ENCODE peak calls at places on chromosome 13, in five cellular contexts. A is Calu3, I is PC-3, B is endothelial cell, D is heart right ventricle. R is an unnamed sample.

GRCh38 chr13:31195616-31196015 is 4.2 kb upstream of the B3GLCT start:
- DNase-seq in A (no peak), I (no peak), B (no peak), D (no peak), R (no peak)

GRCh38 chr13:50576156-50576555 is 267.3 kb downstream of the DLEU7 start:
- DNase-seq in A (no peak), I (peak; percentile 59), B (no peak), D (no peak), R (no peak)

GRCh38 chr13:78102121-78102677 is 183.6 kb upstream of the EDNRB start:
- DNase-seq in A (no peak), I (peak; percentile 32), B (no peak), D (peak; percentile 15), R (no peak)

GRCh38 chr13:73983109-73983508 is 151.1 kb downstream of the KLF12 start:
- DNase-seq in A (no peak), I (no peak), B (no peak), D (no peak), R (no peak)

GRCh38 chr13:61463027-61463426 is 47.4 kb upstream of the PCDH20 start:
- DNase-seq in A (no peak), I (no peak), B (no peak), D (no peak), R (no peak)

GRCh38 chr13:51785592-51786424 is 18.2 kb downstream of the DHRS12 start:
- DNase-seq in A (no peak), I (no peak), B (no peak), D (peak; percentile 74), R (no peak)

GRCh38 chr13:44449999-44450821 is 76.6 kb downstream of the SERP2 start:
- DNase-seq in A (peak; percentile 40), I (peak; percentile 74), B (no peak), D (no peak), R (no peak)

GRCh38 chr13:98223741-98224140 is 46.7 kb upstream of the RNF113B start:
- DNase-seq in A (no peak), I (no peak), B (no peak), D (no peak), R (no peak)

GRCh38 chr13:110657196-110657595 is 41.9 kb downstream of the NAXD start:
- DNase-seq in A (no peak), I (no peak), B (no peak), D (no peak), R (no peak)

GRCh38 chr13:33787051-33787591 is 30.8 kb upstream of the RFC3 start:
- DNase-seq in A (no peak), I (no peak), B (no peak), D (no peak), R (no peak)

GRCh38 chr13:71828564-71828963 is 38.4 kb downstream of the DACH1 start:
- DNase-seq in A (no peak), I (no peak), B (no peak), D (no peak), R (no peak)

GRCh38 chr13:52353116-52353718 is 52.8 kb downstream of the THSD1 start:
- DNase-seq in A (no peak), I (no peak), B (no peak), D (no peak), R (no peak)

GRCh38 chr13:77698211-77699058 is 948 bp downstream of the SLAIN1 start:
- DNase-seq in A (peak; percentile 1), I (peak; percentile 24), B (peak; percentile 39), D (peak; percentile 15), R (peak; percentile 32)

GRCh38 chr13:41649659-41650058 is 192.3 kb downstream of the RGCC start:
- DNase-seq in A (no peak), I (peak; percentile 43), B (peak; percentile 30), D (no peak), R (no peak)

GRCh38 chr13:81446441-81446840 is 1105.5 kb upstream of the SPRY2 start:
- DNase-seq in A (no peak), I (no peak), B (no peak), D (no peak), R (no peak)

GRCh38 chr13:28574617-28575142 is 79.8 kb upstream of the FLT1 start:
- DNase-seq in A (peak; percentile 42), I (peak; percentile 95), B (peak; percentile 50), D (no peak), R (no peak)

GRCh38 chr13:60164490-60164889 is 762 bp upstream of the DIAPH3 start:
- DNase-seq in A (no peak), I (peak; percentile 12), B (no peak), D (no peak), R (no peak)

GRCh38 chr13:108957369-108958012 is 328.1 kb downstream of the MYO16 start:
- DNase-seq in A (peak; percentile 6), I (peak; percentile 80), B (no peak), D (no peak), R (no peak)

GRCh38 chr13:37656247-37656940 is 57.8 kb upstream of the POSTN start:
- DNase-seq in A (peak; percentile 1), I (peak; percentile 88), B (no peak), D (no peak), R (no peak)

GRCh38 chr13:32381539-32381938 is 46.4 kb downstream of the N4BP2L1 start:
- DNase-seq in A (peak; percentile 2), I (peak; percentile 4), B (peak; percentile 32), D (no peak), R (no peak)

GRCh38 chr13:59342396-59342795 is 821.3 kb downstream of the DIAPH3 start:
- DNase-seq in A (no peak), I (no peak), B (no peak), D (no peak), R (no peak)

GRCh38 chr13:83215627-83216026 is 666.6 kb downstream of the SLITRK1 start:
- DNase-seq in A (no peak), I (peak; percentile 57), B (no peak), D (no peak), R (no peak)

GRCh38 chr13:39862891-39863290 is 207.4 kb downstream of the COG6 start:
- DNase-seq in A (no peak), I (peak; percentile 18), B (no peak), D (no peak), R (no peak)

GRCh38 chr13:53921473-53921872 is 892.9 kb downstream of the OLFM4 start:
- DNase-seq in A (no peak), I (no peak), B (no peak), D (no peak), R (no peak)

GRCh38 chr13:75368167-75368566 is 113.8 kb downstream of the TBC1D4 start:
- DNase-seq in A (no peak), I (peak; percentile 65), B (no peak), D (no peak), R (no peak)

GRCh38 chr13:75364131-75364713 is 117.7 kb downstream of the TBC1D4 start:
- DNase-seq in A (no peak), I (peak; percentile 85), B (no peak), D (no peak), R (no peak)

GRCh38 chr13:75365724-75366173 is 116.2 kb downstream of the TBC1D4 start:
- DNase-seq in A (no peak), I (peak; percentile 92), B (no peak), D (no peak), R (no peak)

GRCh38 chr13:75363371-75363770 is 118.6 kb downstream of the TBC1D4 start:
- DNase-seq in A (no peak), I (no peak), B (no peak), D (no peak), R (no peak)

DNA sequence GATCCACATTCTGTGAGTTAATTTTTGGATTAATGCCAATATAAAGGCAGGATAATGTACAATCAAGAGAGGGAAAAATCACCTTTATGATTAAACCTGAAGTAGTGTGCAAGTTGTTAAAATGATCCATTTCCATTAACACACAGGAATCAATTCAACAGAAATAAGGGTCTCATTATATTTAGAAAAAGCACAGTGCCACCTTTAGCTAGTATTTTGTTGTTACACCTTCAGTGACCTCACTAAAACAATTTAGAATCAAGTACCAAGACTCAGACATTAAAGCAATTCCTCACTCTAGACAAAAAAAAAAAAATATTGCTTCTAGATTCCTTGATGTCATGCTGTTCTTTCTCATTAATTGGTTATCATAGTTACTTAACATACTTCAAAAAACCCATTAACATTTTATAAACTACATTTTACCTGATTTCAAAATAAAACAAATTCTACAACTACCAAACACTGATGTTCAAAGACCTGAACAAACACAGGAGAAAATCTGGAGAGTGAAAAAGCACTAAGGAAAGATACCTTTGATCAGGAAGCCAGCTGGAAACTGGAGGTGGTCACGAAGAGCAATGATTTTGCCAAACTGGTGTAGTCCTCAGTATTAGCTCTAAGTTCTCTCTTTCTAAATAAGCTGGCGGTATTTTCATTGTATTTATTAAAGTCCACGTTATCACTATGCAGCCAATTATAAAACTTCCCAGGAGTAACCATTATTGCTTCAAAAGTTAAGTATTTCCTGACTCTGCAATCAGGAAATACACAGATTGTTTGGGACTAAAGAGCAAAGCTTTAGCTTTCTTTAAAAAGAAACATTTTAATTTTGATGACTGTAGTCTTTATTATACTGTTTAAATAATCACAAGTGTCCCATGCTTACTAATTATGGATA is 115.3 kb downstream of the TBC1D4 start:
- DNase-seq in A (no peak), I (no peak), B (no peak), D (no peak), R (no peak)
- TF ChIP-seq CTCF in A (no peak), I (no peak), B (no peak), D (peak; percentile 6), R (no peak)

GRCh38 chr13:67410645-67411044 is 180.5 kb upstream of the PCDH9 start:
- DNase-seq in A (no peak), I (no peak), B (no peak), D (no peak), R (no peak)

GRCh38 chr13:67421475-67421874 is 191.3 kb upstream of the PCDH9 start:
- DNase-seq in A (no peak), I (no peak), B (no peak), D (no peak), R (no peak)

GRCh38 chr13:67416047-67416925 is 186.2 kb upstream of the PCDH9 start:
- DNase-seq in A (peak; percentile 6), I (peak; percentile 45), B (peak; percentile 69), D (no peak), R (peak; percentile 35)
- TF ChIP-seq CTCF in A (no peak), I (peak; percentile 72), B (peak; percentile 70), D (peak; percentile 30), R (peak; percentile 63)

DNA sequence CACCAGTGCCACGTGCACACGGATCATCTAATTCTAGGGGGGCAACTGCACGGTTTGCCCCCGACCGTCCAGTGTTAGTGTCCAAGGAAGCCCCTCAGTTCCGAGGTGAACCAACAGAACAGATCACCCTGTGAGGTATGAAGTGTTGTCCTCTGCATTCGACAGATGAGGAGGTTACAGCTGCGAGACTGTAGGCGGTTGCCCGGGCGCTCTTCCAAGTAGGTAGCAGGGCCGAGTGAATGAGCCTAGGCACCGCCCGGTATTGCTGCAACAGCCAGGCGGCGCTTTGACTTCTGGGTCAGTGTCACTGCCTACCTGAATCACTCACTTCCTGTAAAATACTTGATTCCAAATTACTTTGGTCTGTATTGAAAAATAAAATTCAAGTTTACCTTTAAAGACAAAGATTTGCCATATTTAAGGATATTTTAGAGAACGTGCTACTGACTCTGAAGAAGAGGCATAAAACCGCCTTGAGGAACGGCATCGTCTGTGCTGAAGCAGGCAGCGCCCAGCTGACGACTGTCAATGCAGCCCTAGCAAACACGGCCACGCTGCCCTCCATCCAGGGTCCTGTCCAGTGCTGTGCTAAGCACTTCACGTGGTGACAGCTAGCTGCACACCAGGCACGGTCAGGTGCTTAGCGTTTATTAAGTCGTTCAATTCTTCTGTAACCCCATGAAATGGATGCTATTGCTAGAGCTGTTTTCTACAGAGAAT is 19.3 kb upstream of the RASA3 start:
- DNase-seq in A (peak; percentile 45), I (peak; percentile 84), B (no peak), D (no peak), R (no peak)
- TF ChIP-seq CTCF in A (no peak), I (no peak), B (no peak), D (no peak), R (no peak)

DNA sequence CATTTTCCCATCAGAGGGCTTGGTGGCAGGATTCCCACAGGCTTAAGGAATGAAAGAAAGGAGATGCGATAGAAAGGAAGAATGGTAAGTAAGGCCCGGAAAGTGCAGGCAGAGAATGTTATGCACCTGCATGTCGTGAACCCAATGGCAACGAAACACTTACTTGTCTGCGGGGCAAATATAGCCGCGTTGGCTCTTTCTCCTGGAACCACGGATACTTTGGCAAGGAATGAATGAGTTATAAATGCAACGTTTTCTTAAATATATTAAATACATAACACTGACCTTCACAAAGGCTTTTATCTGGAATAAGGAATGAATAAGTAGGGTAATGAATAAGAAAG is 192.1 kb downstream of the KATNAL1 start:
- DNase-seq in A (no peak), I (no peak), B (no peak), D (no peak), R (no peak)
- TF ChIP-seq CTCF in A (no peak), I (no peak), B (peak; percentile 57), D (peak; percentile 27), R (peak; percentile 40)

R was measured in neural crest cell.